ENCODE peak calls at places on chromosomes 5 and 9, in six cellular contexts. J, Q, N, E, F and S are unnamed samples.

GRCh38 chr9:137458194-137459146 is 664 bp downstream of the NSMF start:
- DNase-seq in Q (no peak), E (no peak), N (no peak), F (no peak), J (peak), S (no peak)

GRCh38 chr9:111427186-111427585 is 57.0 kb downstream of the ECPAS start:
- DNase-seq in J (no peak), E (peak), Q (no peak), N (peak), F (no peak), S (no peak)

GRCh38 chr5:172979778-172980177 is 3.8 kb upstream of the ATP6V0E1 start:
- DNase-seq in F (no peak), Q (no peak), N (no peak), J (no peak), E (no peak), S (no peak)

GRCh38 chr9:826500-827280 is 14.8 kb upstream of the DMRT1 start:
- DNase-seq in J (no peak), N (no peak), E (peak), Q (no peak), F (no peak), S (no peak)

GRCh38 chr9:77440057-77440456 is 208.1 kb downstream of the GNA14 start:
- DNase-seq in J (peak), Q (no peak), N (no peak), E (no peak), F (no peak), S (no peak)

GRCh38 chr5:14663734-14664269 is 716 bp upstream of the OTULIN start:
- DNase-seq in N (no peak), E (peak), F (no peak), Q (no peak), J (peak), S (peak)

GRCh38 chr5:9712506-9713285 is 82.5 kb upstream of the TAS2R1 start:
- DNase-seq in Q (no peak), N (no peak), E (no peak), J (no peak), F (no peak), S (peak)

GRCh38 chr9:92781902-92782301 is 17.3 kb upstream of the BICD2 start:
- DNase-seq in Q (no peak), F (no peak), N (no peak), J (no peak), E (no peak), S (no peak)

GRCh38 chr5:110038297-110038997 is 348.7 kb downstream of the MAN2A1 start:
- DNase-seq in J (no peak), N (no peak), Q (no peak), F (no peak), E (no peak), S (no peak)

GRCh38 chr5:172641359-172642045 is 439 bp downstream of the NEURL1B start:
- DNase-seq in Q (no peak), E (no peak), F (no peak), J (peak), N (no peak), S (no peak)

GRCh38 chr5:96629774-96630173 is 32.4 kb upstream of the CAST start:
- DNase-seq in F (no peak), J (no peak), E (no peak), N (peak), Q (peak), S (peak)

GRCh38 chr5:91024727-91025126 is 358.4 kb downstream of the ARRDC3 start:
- DNase-seq in E (no peak), J (no peak), N (no peak), F (no peak), Q (no peak), S (no peak)

GRCh38 chr9:2264081-2264480 is 248.9 kb downstream of the SMARCA2 start:
- DNase-seq in F (no peak), E (no peak), Q (no peak), J (no peak), N (no peak), S (no peak)

GRCh38 chr9:137461663-137462395 is 2.7 kb upstream of the NSMF start:
- DNase-seq in J (no peak), Q (no peak), N (peak), E (peak), F (peak), S (no peak)

DNA sequence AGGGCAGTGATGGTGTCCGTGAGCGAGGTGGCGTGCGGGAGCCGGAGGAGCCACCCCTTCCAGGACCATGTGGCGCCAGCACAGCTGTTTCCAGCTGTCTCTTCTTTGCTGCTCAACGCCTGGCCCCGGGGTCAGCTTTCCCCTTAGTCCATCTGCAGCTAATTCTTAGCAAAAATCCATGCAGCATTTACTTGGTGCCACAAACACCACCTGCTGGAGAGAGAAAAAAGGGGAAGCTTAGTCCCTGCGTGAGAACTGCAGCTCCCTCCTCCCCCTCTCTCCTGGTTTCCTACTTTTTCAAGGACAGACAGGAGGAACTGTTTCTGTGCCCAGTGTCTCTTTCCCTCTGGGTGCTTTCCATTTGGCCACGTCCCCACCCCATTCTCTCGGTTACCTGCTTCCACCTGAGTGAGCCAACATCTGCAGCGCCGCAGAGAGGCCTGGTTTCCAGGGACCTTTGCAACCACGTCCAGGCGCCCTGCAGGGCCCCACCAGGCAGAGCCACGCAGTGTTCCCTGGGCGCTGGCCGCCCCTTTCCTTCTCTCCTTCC is 3.4 kb downstream of the SLC6A19 start:
- DNase-seq in Q (peak), F (no peak), N (peak), J (peak), E (peak), S (peak)
- TF ChIP-seq JUND in Q (no peak), F (no peak), N (no peak), J (no peak), E (peak), S (no peak)

DNA sequence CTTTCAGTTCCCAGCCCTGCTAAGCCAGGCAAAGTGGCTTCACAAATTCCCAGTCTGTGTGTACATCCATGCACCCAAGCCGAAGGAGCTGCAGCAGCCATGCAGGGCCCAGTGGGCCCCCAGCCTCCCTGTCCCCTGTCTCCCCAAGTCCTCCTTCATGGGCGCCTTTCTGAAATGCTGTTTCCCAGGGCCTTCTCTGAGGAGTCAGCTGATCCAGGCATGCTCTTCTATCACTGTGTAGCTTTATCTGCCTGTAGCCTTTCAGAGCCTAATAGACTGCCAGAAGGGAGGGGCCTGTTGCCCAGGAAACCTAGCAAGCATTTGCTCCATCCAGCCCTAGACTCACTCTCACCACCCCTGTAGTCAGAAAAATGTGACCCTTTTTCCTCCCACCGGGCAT is 47.5 kb upstream of the SHC3 start:
- DNase-seq in N (no peak), Q (no peak), F (no peak), E (no peak), J (peak), S (no peak)
- TF ChIP-seq JUND in N (no peak), Q (no peak), F (no peak), E (no peak), J (no peak), S (no peak)

GRCh38 chr5:33330416-33330815 is 110.3 kb upstream of the TARS1 start:
- DNase-seq in Q (no peak), J (no peak), N (no peak), E (no peak), F (no peak), S (no peak)
- TF ChIP-seq JUND in Q (no peak), J (no peak), N (no peak), E (no peak), F (no peak), S (no peak)

DNA sequence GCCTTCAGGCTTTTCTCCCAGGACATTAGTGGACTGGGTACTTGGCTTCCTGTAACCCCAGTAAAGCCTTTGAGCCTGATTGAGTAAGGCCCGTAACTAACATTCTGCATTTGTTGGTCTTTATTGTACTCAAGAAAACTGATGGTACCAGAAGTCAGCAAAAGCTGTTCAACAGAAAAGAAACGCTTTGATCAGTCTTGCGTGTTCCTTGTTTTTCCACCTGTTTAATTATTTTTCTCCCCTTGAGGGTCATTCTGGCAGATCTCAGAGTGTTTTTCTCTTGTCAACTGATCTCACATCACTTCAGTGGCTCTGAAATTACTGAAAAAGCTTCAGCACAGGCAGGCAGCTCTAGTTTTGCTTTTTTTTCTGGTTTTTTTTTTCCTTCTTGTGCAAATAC is 6.1 kb upstream of the TMEM268 start:
- DNase-seq in Q (no peak), J (no peak), E (no peak), N (no peak), F (no peak), S (no peak)
- TF ChIP-seq JUND in Q (no peak), J (no peak), E (no peak), N (no peak), F (no peak), S (no peak)

DNA sequence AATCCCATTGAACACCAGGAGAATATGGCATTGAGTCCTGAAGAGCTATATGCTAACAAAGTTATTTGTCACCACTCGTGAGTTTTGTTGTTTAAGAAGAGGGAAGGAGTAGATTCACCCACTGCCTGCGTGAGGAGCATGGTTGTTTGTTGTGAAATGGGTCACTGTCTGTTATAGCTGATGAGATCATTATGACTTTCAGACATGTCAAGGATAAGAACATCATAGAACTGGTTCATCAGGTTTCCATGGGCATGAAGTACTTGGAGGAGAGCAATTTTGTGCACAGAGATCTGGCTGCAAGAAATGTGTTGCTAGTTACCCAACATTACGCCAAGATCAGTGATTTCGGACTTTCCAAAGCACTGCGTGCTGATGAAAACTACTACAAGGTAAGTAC is 76.9 kb downstream of the SYK start:
- DNase-seq in Q (no peak), F (no peak), N (no peak), J (no peak), E (no peak), S (no peak)
- TF ChIP-seq JUND in Q (no peak), F (no peak), N (no peak), J (no peak), E (no peak), S (no peak)

GRCh38 chr5:98771389-98772109 is 1.9 kb upstream of the RGMB start:
- DNase-seq in E (peak), Q (peak), J (peak), F (peak), N (peak), S (peak)
- TF ChIP-seq JUND in E (no peak), Q (no peak), J (no peak), F (no peak), N (no peak), S (no peak)

GRCh38 chr9:123235448-123235847 is 32.9 kb downstream of the STRBP start:
- DNase-seq in F (no peak), J (no peak), N (no peak), Q (peak), E (no peak), S (no peak)
- TF ChIP-seq JUND in F (no peak), J (no peak), N (no peak), Q (no peak), E (no peak), S (no peak)

DNA sequence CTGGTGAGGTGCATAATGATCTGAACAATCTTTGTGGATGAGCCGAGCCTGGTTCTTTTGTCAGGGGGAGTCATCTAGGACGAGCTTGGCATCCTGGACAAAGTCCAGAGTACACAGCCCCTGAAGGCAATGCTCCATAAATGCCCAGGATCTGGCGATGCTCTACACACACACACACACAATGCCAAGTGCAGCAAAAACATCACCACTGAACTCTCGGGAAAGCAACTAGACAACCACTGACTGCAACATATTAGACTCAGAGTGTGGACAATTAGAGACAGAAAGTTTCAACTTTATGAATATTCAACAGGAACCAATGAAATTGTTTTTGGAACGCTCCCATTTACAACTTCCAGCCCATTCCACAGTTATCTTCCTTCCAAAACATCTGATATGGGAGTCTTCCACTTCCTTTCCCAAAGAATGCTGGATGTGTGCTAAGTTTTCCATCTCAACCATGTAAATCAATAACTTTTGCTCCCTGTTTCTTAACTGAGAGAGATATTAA is 227.6 kb upstream of the ANKRD55 start:
- DNase-seq in F (no peak), E (no peak), J (peak), N (no peak), Q (peak), S (peak)
- TF ChIP-seq JUND in F (no peak), E (no peak), J (no peak), N (no peak), Q (no peak), S (peak)